ENCODE peak calls at places on chromosome 11, in seven cellular contexts. Y, P, V, U, J, W and M are unnamed samples.

GRCh38 chr11:119728226-119728626 is 774 bp downstream of the NECTIN1 start:
- DNase-seq in Y (no peak), P (no peak), V (no peak), U (no peak), J (no peak), W (no peak), M (peak; percentile 88)

GRCh38 chr11:34975482-34975881 is 59.1 kb downstream of the PDHX start:
- DNase-seq in Y (no peak), P (no peak), V (no peak), U (peak; percentile 2), J (no peak), W (no peak), M (no peak)

GRCh38 chr11:126929186-126930085 is 71.1 kb downstream of the KIRREL3 start:
- DNase-seq in Y (no peak), P (no peak), V (no peak), U (no peak), J (no peak), W (no peak), M (no peak)

GRCh38 chr11:111422494-111423249 is 43.6 kb upstream of the POU2AF1 start:
- DNase-seq in Y (peak; percentile 37), P (peak; percentile 64), V (peak; percentile 59), U (peak; percentile 82), J (no peak), W (peak; percentile 87), M (no peak)

GRCh38 chr11:134542401-134543143 is 130.5 kb upstream of the B3GAT1 start:
- DNase-seq in Y (peak; percentile 23), P (no peak), V (no peak), U (no peak), J (no peak), W (peak; percentile 40), M (peak; percentile 98)

GRCh38 chr11:62923634-62924411 is 2.7 kb upstream of the CHRM1 start:
- DNase-seq in Y (no peak), P (no peak), V (no peak), U (no peak), J (peak; percentile 21), W (peak; percentile 71), M (peak; percentile 56)

GRCh38 chr11:86489442-86489841 is 114.8 kb downstream of the CCDC81 start:
- DNase-seq in Y (no peak), P (no peak), V (no peak), U (no peak), J (no peak), W (no peak), M (no peak)

GRCh38 chr11:113304916-113305315 is 9.5 kb upstream of the TTC12 start:
- DNase-seq in Y (no peak), P (no peak), V (no peak), U (no peak), J (no peak), W (no peak), M (no peak)

GRCh38 chr11:35539781-35540281 is 14.4 kb upstream of the PAMR1 start:
- DNase-seq in Y (no peak), P (no peak), V (no peak), U (no peak), J (no peak), W (no peak), M (no peak)

GRCh38 chr11:60428517-60428916 is 855 bp upstream of the MS4A5 start:
- DNase-seq in Y (peak; percentile 26), P (no peak), V (no peak), U (no peak), J (no peak), W (no peak), M (peak; percentile 72)

GRCh38 chr11:130454495-130455262 is 6.2 kb downstream of the ADAMTS15 start:
- DNase-seq in Y (no peak), P (no peak), V (no peak), U (no peak), J (no peak), W (no peak), M (no peak)

GRCh38 chr11:78548911-78549572 is 25.6 kb downstream of the NARS2 start:
- DNase-seq in Y (no peak), P (no peak), V (no peak), U (no peak), J (no peak), W (no peak), M (no peak)

GRCh38 chr11:44993971-44994705 is 43.5 kb upstream of the TP53I11 start:
- DNase-seq in Y (no peak), P (no peak), V (no peak), U (no peak), J (no peak), W (peak; percentile 39), M (no peak)

GRCh38 chr11:44992774-44993173 is 42.1 kb upstream of the TP53I11 start:
- DNase-seq in Y (no peak), P (no peak), V (no peak), U (no peak), J (no peak), W (no peak), M (no peak)

GRCh38 chr11:44990665-44991064 is 40.0 kb upstream of the TP53I11 start:
- DNase-seq in Y (no peak), P (no peak), V (no peak), U (no peak), J (no peak), W (no peak), M (no peak)

GRCh38 chr11:44989831-44990566 is 39.3 kb upstream of the TP53I11 start:
- DNase-seq in Y (no peak), P (peak; percentile 69), V (no peak), U (no peak), J (no peak), W (no peak), M (no peak)

GRCh38 chr11:44992181-44992582 is 41.5 kb upstream of the TP53I11 start:
- DNase-seq in Y (no peak), P (no peak), V (no peak), U (no peak), J (no peak), W (no peak), M (no peak)
- TF ChIP-seq JUND in Y (no peak), P (no peak), V (no peak), U (no peak), J (no peak), W (no peak), M (no peak)

GRCh38 chr11:27710536-27710935 is 10.3 kb upstream of the BDNF start:
- DNase-seq in Y (no peak), P (no peak), V (no peak), U (no peak), J (no peak), W (no peak), M (no peak)

GRCh38 chr11:27703453-27703852 is 3.2 kb upstream of the BDNF start:
- DNase-seq in Y (no peak), P (no peak), V (no peak), U (no peak), J (no peak), W (no peak), M (no peak)

GRCh38 chr11:27700351-27701261 is at the start of gene BDNF:
- DNase-seq in Y (no peak), P (peak; percentile 68), V (no peak), U (no peak), J (no peak), W (peak; percentile 73), M (peak; percentile 30)

GRCh38 chr11:27701262-27702105 is 1.2 kb upstream of the BDNF start:
- DNase-seq in Y (no peak), P (peak; percentile 38), V (peak; percentile 9), U (no peak), J (no peak), W (no peak), M (no peak)

DNA sequence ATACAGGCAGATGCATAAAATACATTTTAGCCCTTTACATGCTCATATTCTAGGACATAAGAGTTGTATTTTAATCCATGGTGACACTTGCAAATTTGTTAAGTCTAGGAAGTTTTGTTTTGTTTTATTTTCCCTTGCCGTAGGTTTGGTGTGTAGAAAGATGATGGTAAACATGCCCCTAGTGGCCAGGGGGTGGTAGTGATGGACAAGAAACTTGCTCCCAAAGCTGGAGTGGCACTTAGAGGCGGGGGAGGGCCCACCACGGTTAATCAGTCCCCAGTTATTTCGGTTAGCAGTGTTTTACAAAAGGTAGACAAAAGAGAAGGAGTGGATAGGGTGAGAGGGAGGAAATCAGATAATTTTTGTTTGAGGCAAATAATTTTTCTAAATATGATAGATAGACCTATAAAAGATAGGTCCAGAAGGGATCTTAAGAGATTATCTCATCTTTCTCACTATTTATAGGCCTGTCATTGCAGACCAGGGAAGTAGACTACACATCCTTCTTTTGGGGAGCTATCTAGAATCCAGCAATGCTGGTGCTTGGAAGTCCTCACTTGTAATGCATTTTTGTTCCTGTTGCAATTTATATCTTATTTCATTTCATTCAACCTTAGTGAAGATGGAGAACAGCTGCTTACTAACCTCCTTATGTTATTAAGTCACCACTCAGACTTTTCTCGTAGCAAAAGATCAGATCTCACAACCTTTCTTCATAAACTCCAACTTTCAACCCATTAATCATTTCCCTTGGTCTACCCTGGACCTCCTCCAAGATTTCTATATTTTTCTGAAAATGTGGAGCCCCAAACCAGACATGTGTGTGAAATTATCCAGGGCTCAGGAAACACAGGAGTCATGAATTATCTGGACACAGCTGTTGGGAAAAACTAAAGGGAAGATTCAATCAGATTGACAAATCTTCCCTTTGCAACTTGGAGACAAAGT is 5.9 kb upstream of the BDNF start:
- DNase-seq in Y (no peak), P (peak; percentile 71), V (peak; percentile 18), U (peak; percentile 20), J (no peak), W (no peak), M (no peak)
- TF ChIP-seq JUND in Y (no peak), P (peak; percentile 54), V (no peak), U (no peak), J (no peak), W (no peak), M (no peak)

DNA sequence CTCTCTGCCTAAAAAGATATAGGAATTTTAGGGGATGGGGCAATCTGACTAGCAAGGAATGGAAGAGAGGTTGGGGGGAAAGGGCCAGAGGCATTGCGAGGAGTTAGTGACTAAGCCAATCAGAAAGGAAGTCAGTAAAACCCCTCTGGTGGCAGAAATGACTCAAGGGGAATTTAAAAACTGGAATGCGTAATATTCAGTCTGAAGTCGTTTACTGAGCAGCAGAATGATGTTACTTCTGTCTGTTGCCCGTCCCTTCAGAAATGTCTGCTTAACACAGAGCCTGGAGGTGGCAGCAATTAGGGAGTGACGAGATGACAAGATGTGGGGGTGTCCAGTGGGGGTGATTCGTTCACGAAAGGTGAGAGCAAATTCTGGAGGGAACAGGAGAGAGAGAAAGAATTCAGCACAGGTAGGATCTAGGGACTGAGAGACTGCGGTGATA is 107.7 kb upstream of the CLMP start:
- DNase-seq in Y (no peak), P (no peak), V (no peak), U (no peak), J (peak; percentile 79), W (no peak), M (no peak)
- TF ChIP-seq JUND in Y (no peak), P (no peak), V (no peak), U (no peak), J (peak; percentile 72), W (no peak), M (no peak)

DNA sequence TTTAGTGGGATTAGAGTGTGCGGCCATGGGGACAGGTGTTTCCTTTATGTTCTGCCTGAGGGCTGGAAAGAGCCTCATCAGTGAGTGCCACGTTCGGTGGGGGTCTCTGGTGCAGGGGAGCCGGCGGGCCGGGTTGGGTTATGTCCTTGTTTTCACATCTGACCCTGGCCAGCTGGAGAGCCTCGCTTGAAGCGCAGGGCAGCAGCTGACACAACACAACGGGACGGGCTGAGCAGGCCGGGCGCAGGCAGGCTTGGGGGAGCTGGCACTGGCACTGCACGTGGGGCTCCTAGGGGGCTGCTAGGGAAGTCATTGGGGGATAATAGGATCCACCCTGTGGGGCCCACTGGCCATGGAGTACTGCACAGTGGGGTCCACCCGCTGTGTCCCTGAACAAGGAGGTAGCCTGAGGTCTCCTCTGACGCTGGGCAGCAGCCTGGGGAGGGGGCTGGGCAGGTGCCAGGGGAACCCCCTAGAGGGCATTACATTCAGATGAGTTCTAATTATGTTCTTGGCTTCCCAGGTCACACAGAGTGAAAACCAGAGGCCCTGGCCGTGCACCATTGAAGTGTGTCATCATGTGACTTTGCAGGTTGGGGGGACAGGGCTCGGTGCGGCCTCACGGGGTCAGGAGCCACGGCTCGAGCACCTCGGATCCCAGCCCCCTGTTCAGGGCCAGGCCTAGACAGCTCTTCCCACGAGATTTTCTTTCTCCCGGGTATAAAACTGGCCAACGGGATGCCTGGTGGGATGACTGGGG is 95.1 kb downstream of the KCNQ1 start:
- DNase-seq in Y (no peak), P (no peak), V (no peak), U (no peak), J (no peak), W (no peak), M (no peak)
- TF ChIP-seq JUND in Y (no peak), P (no peak), V (no peak), U (no peak), J (no peak), W (no peak), M (no peak)